ENCODE peak calls at places on chromosomes 4 and X, in five cellular contexts. S is H9, J is COR-L47, C is M059J, W is T-helper 9 cell. Q is an unnamed sample.

GRCh38 chrX:49701323-49701722 is 5.5 kb upstream of the PAGE1 start:
- DNase-seq in C (no peak), S (no peak), J (no peak), W (no peak), Q (no peak)

GRCh38 chr4:180363817-180364216 is 1879.4 kb upstream of the TENM3 start:
- DNase-seq in C (no peak), S (no peak), J (no peak), W (no peak), Q (no peak)

GRCh38 chr4:5420266-5420665 is 288.1 kb downstream of the EVC2 start:
- DNase-seq in W (no peak), C (no peak), J (no peak), S (no peak), Q (no peak)

GRCh38 chr4:122652379-122652778 is 31.5 kb upstream of the IL21 start:
- DNase-seq in S (no peak), W (peak), J (no peak), C (peak), Q (peak)

GRCh38 chrX:15874672-15875071 is 20.1 kb upstream of the AP1S2 start:
- DNase-seq in W (no peak), C (no peak), S (no peak), J (no peak), Q (no peak)

GRCh38 chr4:27692098-27692679 is 831.5 kb downstream of the STIM2 start:
- DNase-seq in W (no peak), J (peak), S (peak), C (peak), Q (peak)

GRCh38 chr4:48642421-48643144 is 137.5 kb downstream of the FRYL start:
- DNase-seq in J (no peak), W (no peak), S (no peak), C (no peak), Q (peak)

GRCh38 chr4:176357359-176358082 is 37.8 kb downstream of the SPCS3 start:
- DNase-seq in W (no peak), J (no peak), S (no peak), C (no peak), Q (no peak)

GRCh38 chr4:55406545-55406944 is 10.8 kb downstream of the TMEM165 start:
- DNase-seq in W (no peak), J (no peak), S (no peak), C (no peak), Q (no peak)

GRCh38 chr4:74921490-74921889 is 11.4 kb upstream of the PARM1 start:
- DNase-seq in W (no peak), C (no peak), S (no peak), J (no peak), Q (no peak)

GRCh38 chr4:183905081-183905592 is at the start of gene STOX2:
- DNase-seq in W (no peak), S (peak), J (peak), C (peak), Q (peak)

GRCh38 chrX:12971282-12972003 is 3.5 kb upstream of the TMSB4X start:
- DNase-seq in S (no peak), J (no peak), W (no peak), C (no peak), Q (no peak)

GRCh38 chrX:154549766-154550165 is 2.3 kb downstream of the IKBKG start:
- DNase-seq in C (peak), J (no peak), S (no peak), W (no peak), Q (no peak)

GRCh38 chrX:68912113-68912980 is 83.5 kb downstream of the EFNB1 start:
- DNase-seq in C (no peak), S (peak), J (no peak), W (no peak), Q (peak)

GRCh38 chrX:45888518-45888917 is 656.7 kb downstream of the ZNF674 start:
- DNase-seq in J (no peak), C (peak), S (no peak), W (no peak), Q (no peak)

GRCh38 chr4:57102050-57102564 is 8.1 kb downstream of the IGFBP7 start:
- DNase-seq in W (no peak), C (peak), S (no peak), J (no peak), Q (peak)

GRCh38 chr4:124000233-124000632 is 603.6 kb downstream of the SPRY1 start:
- DNase-seq in S (no peak), J (no peak), C (no peak), W (no peak), Q (no peak)

GRCh38 chr4:106615407-106615945 is 246.9 kb upstream of the GIMD1 start:
- DNase-seq in J (no peak), S (no peak), W (no peak), C (peak), Q (no peak)

GRCh38 chr4:119151161-119151560 is 15.5 kb downstream of the MYOZ2 start:
- DNase-seq in W (no peak), S (no peak), C (no peak), J (no peak), Q (no peak)

GRCh38 chrX:57900961-57901360 is 9.3 kb downstream of the ZXDA start:
- DNase-seq in W (no peak), J (no peak), S (no peak), C (peak), Q (peak)

GRCh38 chr4:8510191-8510590 is 69.6 kb downstream of the TRMT44 start:
- DNase-seq in S (no peak), J (no peak), C (no peak), W (no peak), Q (no peak)

GRCh38 chr4:95548738-95549245 is at the start of gene UNC5C:
- DNase-seq in J (peak), S (peak), W (no peak), C (peak), Q (peak)

GRCh38 chrX:110992611-110993010 is 103.4 kb upstream of the PAK3 start:
- DNase-seq in S (peak), W (peak), C (peak), J (no peak), Q (peak)

GRCh38 chr4:112951362-112951962 is 98.0 kb upstream of the ANK2 start:
- DNase-seq in J (no peak), W (no peak), C (peak), S (no peak), Q (peak)

GRCh38 chrX:47483310-47484268 is 567 bp upstream of the ZNF41 start:
- DNase-seq in C (peak), S (no peak), J (no peak), W (no peak), Q (peak)

GRCh38 chrX:91434351-91435168 is at the start of gene PABPC5:
- DNase-seq in J (no peak), C (peak), W (no peak), S (peak), Q (peak)

GRCh38 chrX:19659929-19660328 is 144.6 kb upstream of the MAP3K15 start:
- DNase-seq in C (no peak), S (no peak), J (no peak), W (no peak), Q (no peak)

GRCh38 chrX:120625366-120625765 is 4.5 kb downstream of the C1GALT1C1 start:
- DNase-seq in W (no peak), J (no peak), S (no peak), C (no peak), Q (no peak)